ENCODE peak calls at places on chromosomes 5 and 9, in four cellular contexts. R is sigmoid colon, B is testis, H is A549. S is an unnamed sample.
A peak's percentile ranks its signal among the peaks of the same experiment; 100 is the strongest.

GRCh38 chr5:89336111-89336510 is 453.1 kb upstream of the MEF2C start:
- DNase-seq in H (no peak), B (no peak), R (no peak), S (no peak)

GRCh38 chr9:124697326-124698200 is 73.5 kb downstream of the NR6A1 start:
- DNase-seq in B (no peak), H (peak; percentile 7), R (no peak), S (peak; percentile 47)

GRCh38 chr5:17018871-17019270 is 82.8 kb upstream of the MYO10 start:
- DNase-seq in R (no peak), B (no peak), H (no peak), S (no peak)

GRCh38 chr9:86563350-86563749 is 209.1 kb upstream of the TUT7 start:
- DNase-seq in H (no peak), B (no peak), R (no peak), S (no peak)

GRCh38 chr9:21994996-21995651 is 533 bp downstream of the CDKN2B-AS1 start:
- DNase-seq in H (no peak), R (peak; percentile 85), B (peak; percentile 76), S (peak; percentile 37)

GRCh38 chr9:111349766-111350165 is 19.7 kb upstream of the OR2K2 start:
- DNase-seq in H (peak; percentile 27), B (no peak), R (no peak), S (no peak)

GRCh38 chr9:96852676-96853075 is 1.6 kb downstream of the ZNF782 start:
- DNase-seq in B (no peak), H (no peak), R (no peak), S (no peak)

GRCh38 chr5:107285772-107286171 is 385.0 kb downstream of the EFNA5 start:
- DNase-seq in H (no peak), R (no peak), B (no peak), S (no peak)

GRCh38 chr9:113913426-113914195 is 37.5 kb downstream of the ZNF618 start:
- DNase-seq in R (no peak), B (no peak), H (no peak), S (peak; percentile 62)

GRCh38 chr9:700365-701282 is 140.9 kb upstream of the DMRT1 start:
- DNase-seq in H (no peak), B (no peak), R (no peak), S (no peak)

GRCh38 chr5:163177971-163178370 is 259.4 kb upstream of the CCNG1 start:
- DNase-seq in B (no peak), H (no peak), R (no peak), S (no peak)

GRCh38 chr9:132237481-132237880 is 75.6 kb downstream of the NTNG2 start:
- DNase-seq in B (no peak), H (peak; percentile 23), R (no peak), S (no peak)

GRCh38 chr5:167378894-167379723 is 912.3 kb upstream of the WWC1 start:
- DNase-seq in H (no peak), B (no peak), R (no peak), S (peak; percentile 66)

GRCh38 chr9:96612105-96612965 is 7.3 kb downstream of the CDC14B start:
- DNase-seq in H (peak; percentile 79), R (peak; percentile 82), B (peak; percentile 58), S (peak; percentile 48)

GRCh38 chr5:151345187-151345807 is 2.1 kb downstream of the SLC36A2 start:
- DNase-seq in H (no peak), B (no peak), R (no peak), S (no peak)

GRCh38 chr5:151344088-151344487 is 3.3 kb downstream of the SLC36A2 start:
- DNase-seq in H (no peak), R (no peak), B (no peak), S (no peak)

GRCh38 chr5:151348789-151349188 is 1.4 kb upstream of the SLC36A2 start:
- DNase-seq in R (no peak), B (no peak), H (no peak), S (no peak)

GRCh38 chr5:151345808-151346478 is 1.4 kb downstream of the SLC36A2 start:
- DNase-seq in H (no peak), R (no peak), B (no peak), S (peak; percentile 32)

DNA sequence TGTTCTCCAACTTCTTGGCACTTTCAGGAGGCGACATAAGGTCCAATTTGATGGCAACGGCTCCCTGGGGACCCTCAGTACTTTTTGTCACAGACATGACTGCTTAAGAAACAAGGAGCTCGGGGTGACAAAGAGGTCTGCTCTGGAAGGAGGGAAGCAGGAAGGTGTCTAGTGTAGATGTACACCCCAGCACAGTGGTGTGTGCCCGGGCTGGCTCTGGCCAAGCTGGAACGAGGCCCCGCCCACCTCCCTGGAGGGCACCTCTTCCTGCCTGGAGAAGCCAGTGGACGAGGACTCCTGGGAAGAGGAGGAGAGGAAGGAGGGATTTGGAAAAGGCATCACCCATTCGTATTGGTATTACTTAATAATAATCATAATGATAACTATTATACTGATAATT is at the start of gene SLC36A2:
- DNase-seq in R (no peak), B (no peak), H (no peak), S (no peak)
- TF ChIP-seq POLR2A in R (no peak), B (no peak), H (no peak), S (no peak)

GRCh38 chr5:150163547-150164059 is 3.0 kb upstream of the CDX1 start:
- DNase-seq in R (peak; percentile 89), H (no peak), B (peak; percentile 81), S (peak; percentile 23)
- H3K27ac ChIP-seq in R (peak overlapping the region; percentile 64), H (no peak overlapping the region), B (peak overlapping the region; percentile 13), S (no peak overlapping the region)

DNA sequence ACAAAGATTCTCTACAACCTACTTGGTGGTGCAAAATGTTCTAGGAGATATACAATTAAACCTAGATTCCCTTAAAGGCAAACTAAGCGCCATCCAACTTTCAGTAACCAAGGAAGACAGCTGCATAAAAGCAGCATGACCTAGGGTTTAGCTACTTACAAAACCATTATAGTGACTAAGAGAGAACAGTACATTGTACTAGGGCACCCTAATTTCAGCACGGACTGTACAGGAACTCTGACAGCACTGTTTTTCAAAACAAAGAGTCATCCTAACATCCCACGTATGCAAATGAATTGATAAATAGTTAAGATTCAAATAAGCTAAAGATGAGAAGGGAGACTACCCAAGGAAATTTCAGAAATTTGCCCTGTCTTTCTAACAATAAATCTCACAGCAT is 30.0 kb downstream of the STRBP start:
- DNase-seq in R (no peak), B (no peak), H (no peak), S (no peak)
- TF ChIP-seq POLR2A in R (no peak), B (no peak), H (no peak), S (no peak)

DNA sequence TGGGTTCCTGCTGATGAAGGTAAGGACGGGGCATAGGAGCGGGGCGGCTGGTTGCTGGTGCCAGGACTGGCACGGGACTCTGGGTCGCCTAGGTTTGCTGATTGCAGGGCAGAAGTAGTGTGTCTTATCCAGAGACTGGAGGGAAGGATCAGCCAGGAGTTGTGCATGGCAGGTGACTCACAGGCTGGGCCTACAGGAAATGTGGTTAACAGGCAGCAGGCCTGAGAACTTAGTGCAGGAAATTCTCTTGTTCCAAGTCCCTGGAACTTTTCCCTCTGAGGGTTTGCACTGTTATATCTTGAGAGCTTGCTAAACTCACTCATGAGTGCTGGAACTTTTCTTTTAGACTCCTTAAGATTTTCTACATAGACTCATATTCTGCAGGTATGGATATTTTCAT is 95.1 kb downstream of the ANXA2R start:
- DNase-seq in H (peak; percentile 69), R (no peak), B (no peak), S (no peak)
- H3K27ac ChIP-seq in H (peak overlapping the region; percentile 43), R (no peak overlapping the region), B (no peak overlapping the region), S (no peak overlapping the region)

DNA sequence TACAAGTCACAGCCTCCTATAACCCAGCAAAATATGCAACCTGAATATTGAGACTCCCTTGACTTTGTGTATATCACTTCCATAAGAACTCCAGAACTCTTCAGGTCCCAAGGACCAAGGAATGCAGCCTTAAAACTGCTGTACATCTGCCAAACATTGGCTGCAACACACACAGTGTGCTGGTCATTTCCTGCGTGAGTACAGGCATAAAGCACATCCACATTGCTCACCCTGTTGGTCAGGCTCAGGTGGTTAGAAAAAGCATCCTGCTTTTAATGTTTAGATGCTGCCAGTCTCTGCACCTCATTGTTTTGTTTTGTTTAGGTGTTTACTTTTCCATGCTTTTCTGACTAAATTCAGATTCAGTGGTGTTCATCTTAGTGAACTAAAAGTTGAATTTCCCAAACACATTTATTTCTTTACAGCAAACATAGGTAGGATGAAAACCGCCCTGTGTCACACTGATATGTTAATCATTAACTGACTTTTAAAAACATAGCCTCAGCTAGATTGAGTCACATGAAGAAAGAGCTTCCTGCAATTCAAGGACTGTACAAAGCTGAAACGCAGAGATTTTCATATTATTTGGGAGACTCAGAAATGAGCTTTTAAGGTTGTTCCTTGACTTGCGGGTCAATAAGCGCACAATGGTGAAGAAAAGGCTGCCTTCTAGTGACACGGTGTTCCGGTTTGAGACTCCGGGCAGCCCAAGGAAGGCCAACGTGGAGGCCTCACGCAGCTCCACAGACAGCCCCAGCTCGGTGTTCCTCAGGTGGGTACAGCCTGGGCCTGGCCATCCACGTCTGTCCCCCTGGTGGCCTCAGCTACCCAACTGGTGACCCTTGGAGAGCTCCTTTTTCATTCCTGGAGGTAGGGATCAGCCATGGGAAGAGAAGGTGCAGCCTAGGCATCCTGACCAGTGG is 52.2 kb upstream of the GRAMD2B start:
- DNase-seq in H (peak; percentile 21), B (no peak), R (no peak), S (no peak)
- TF ChIP-seq POLR2A in H (no peak), B (no peak), R (no peak), S (no peak)

GRCh38 chr9:4886698-4887097 is 94.0 kb downstream of the RCL1 start:
- DNase-seq in H (no peak), B (no peak), R (no peak), S (peak; percentile 46)
- H3K27ac ChIP-seq in H (no peak overlapping the region), B (no peak overlapping the region), R (no peak overlapping the region), S (no peak overlapping the region)

GRCh38 chr9:112546149-112547012 is 59.8 kb downstream of the KIAA1958 start:
- DNase-seq in B (no peak), R (no peak), H (no peak), S (no peak)
- TF ChIP-seq POLR2A in B (no peak), R (no peak), H (no peak), S (no peak)

DNA sequence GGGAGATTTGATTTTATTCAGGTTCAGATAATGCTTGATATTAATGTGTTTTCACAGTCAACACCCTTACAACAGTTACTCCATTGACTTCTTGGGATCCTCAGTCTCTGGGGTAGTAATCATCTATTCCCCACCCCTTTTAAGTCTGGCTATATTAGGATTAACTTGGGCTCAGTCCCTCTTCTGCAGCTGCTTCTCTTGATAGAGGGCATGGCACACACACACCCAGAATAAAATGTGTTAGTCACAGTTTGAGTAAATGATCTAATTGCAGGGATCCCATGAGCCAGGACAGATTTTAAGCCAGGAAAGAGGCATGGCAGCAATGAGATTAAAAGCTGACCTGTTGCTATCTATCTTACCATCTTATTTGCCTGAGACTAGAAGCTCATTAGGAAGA is 53.7 kb upstream of the VLDLR start:
- DNase-seq in R (no peak), H (peak; percentile 4), B (no peak), S (no peak)
- H3K27ac ChIP-seq in R (no peak overlapping the region), H (no peak overlapping the region), B (no peak overlapping the region), S (no peak overlapping the region)

S was measured in thyroid gland.